ENCODE peak calls at places on chromosome 9, in ten cellular contexts. K is cardiac fibroblast; B is mesenchymal stem cell; O is AG08396; A is lower leg skin; I is HS-5; R is CD8-positive, alpha-beta memory T cell; F is psoas muscle; H is amniotic epithelial cell; V is Caki2. W is an unnamed sample.

GRCh38 chr9:113523421-113524141 is 60.1 kb downstream of the RGS3 start:
- DNase-seq in K (no peak), I (no peak), A (no peak), R (peak; percentile 54), V (no peak), F (peak; percentile 71), B (peak; percentile 40), H (peak; percentile 51), O (peak; percentile 62), W (no peak)

GRCh38 chr9:121483473-121484031 is 16.1 kb downstream of the GGTA1 start:
- DNase-seq in I (no peak), R (no peak), K (no peak), B (no peak), O (no peak), H (no peak), F (no peak), A (no peak), V (no peak), W (no peak)

GRCh38 chr9:127608104-127608966 is 3.7 kb upstream of the STXBP1 start:
- DNase-seq in V (peak; percentile 80), H (peak; percentile 58), R (peak; percentile 78), K (peak; percentile 47), A (peak; percentile 87), I (no peak), F (peak; percentile 83), B (peak; percentile 66), O (peak; percentile 77), W (no peak)

GRCh38 chr9:70013598-70014196 is 30.0 kb upstream of the MAMDC2 start:
- DNase-seq in V (peak; percentile 3), R (no peak), B (peak; percentile 22), O (no peak), F (peak; percentile 56), I (peak; percentile 48), A (no peak), H (peak; percentile 100), K (peak; percentile 54), W (no peak)

GRCh38 chr9:18352716-18353115 is 121.2 kb upstream of the ADAMTSL1 start:
- DNase-seq in A (no peak), F (no peak), O (no peak), K (no peak), H (no peak), V (no peak), B (no peak), I (no peak), R (no peak), W (no peak)

GRCh38 chr9:89522261-89522978 is 24.5 kb upstream of the SEMA4D start:
- DNase-seq in V (no peak), F (no peak), R (peak; percentile 84), B (no peak), K (no peak), O (no peak), A (no peak), H (no peak), I (no peak), W (peak; percentile 59)

GRCh38 chr9:90132866-90133265 is 509.8 kb downstream of the DIRAS2 start:
- DNase-seq in F (no peak), K (no peak), A (no peak), R (no peak), O (no peak), I (no peak), H (no peak), V (no peak), B (no peak), W (no peak)

GRCh38 chr9:133976888-133977287 is 15.2 kb downstream of the VAV2 start:
- DNase-seq in A (no peak), F (peak; percentile 27), H (no peak), B (no peak), I (no peak), O (no peak), K (no peak), R (no peak), V (no peak), W (no peak)

GRCh38 chr9:129146441-129146933 is 31.6 kb downstream of the IER5L start:
- DNase-seq in R (no peak), A (no peak), I (no peak), V (no peak), K (peak; percentile 77), H (peak; percentile 68), B (peak; percentile 51), F (no peak), O (no peak), W (peak; percentile 27)

GRCh38 chr9:134301387-134302129 is 24.7 kb upstream of the RXRA start:
- DNase-seq in H (no peak), B (no peak), O (no peak), I (no peak), A (no peak), V (no peak), F (peak; percentile 37), R (peak; percentile 43), K (no peak), W (no peak)

GRCh38 chr9:84261082-84261746 is 79.3 kb downstream of the SLC28A3 start:
- DNase-seq in O (peak; percentile 81), H (peak; percentile 63), V (peak; percentile 44), F (peak; percentile 91), B (peak; percentile 68), K (peak; percentile 83), I (peak; percentile 82), A (peak; percentile 96), R (peak; percentile 26), W (peak; percentile 56)

GRCh38 chr9:6944896-6945295 is 187.1 kb downstream of the KDM4C start:
- DNase-seq in H (peak; percentile 47), R (no peak), I (peak; percentile 67), F (no peak), A (no peak), O (peak; percentile 15), B (peak; percentile 50), V (no peak), K (no peak), W (no peak)

GRCh38 chr9:37972346-37972745 is 68.4 kb upstream of the SLC25A51 start:
- DNase-seq in R (no peak), A (no peak), B (no peak), K (peak; percentile 61), I (no peak), F (no peak), V (no peak), O (no peak), H (peak; percentile 89), W (no peak)

GRCh38 chr9:35649431-35650340 is 1.0 kb downstream of the SIT1 start:
- DNase-seq in R (peak; percentile 43), K (peak; percentile 50), V (no peak), I (no peak), H (no peak), F (no peak), A (peak; percentile 84), O (no peak), B (no peak), W (no peak)

GRCh38 chr9:137275937-137276756 is 1.4 kb upstream of the TOR4A start:
- DNase-seq in V (no peak), B (no peak), H (no peak), I (no peak), F (no peak), O (no peak), K (no peak), R (no peak), A (no peak), W (no peak)

GRCh38 chr9:104981543-104982129 is 53.7 kb upstream of the ABCA1 start:
- DNase-seq in K (no peak), A (no peak), V (no peak), I (no peak), H (no peak), F (no peak), B (no peak), R (no peak), O (no peak), W (no peak)

GRCh38 chr9:130144703-130145102 is 27.5 kb upstream of the NCS1 start:
- DNase-seq in B (no peak), I (no peak), A (no peak), R (no peak), V (no peak), H (no peak), F (peak; percentile 66), O (no peak), K (no peak), W (no peak)

GRCh38 chr9:113011911-113012381 is at the start of gene ZNF883:
- DNase-seq in V (peak; percentile 31), H (peak; percentile 72), R (peak; percentile 25), A (no peak), O (peak; percentile 75), K (peak; percentile 84), F (peak; percentile 56), I (no peak), B (peak; percentile 46), W (no peak)

W was measured in RCC 7860.